ENCODE peak calls at places on chromosomes 13 and 19, in eight cellular contexts. One of them, this sample, is unnamed.

GRCh38 chr19:58559275-58560006 is 1.0 kb upstream of the UBE2M start:
- DNase-seq in BJ: peak
- DNase-seq in psoas muscle: peak
- DNase-seq in EH: peak
- DNase-seq in stimulated activated CD4-positive, alpha-beta T cell treated with anti-CD3 and anti-CD28 coated beads, Interleukin-15, amount 100 ng/mL, for 1 hour: no peak
- DNase-seq in OCI-LY7: peak
- DNase-seq in stimulated activated CD8-positive, alpha-beta memory T cell treated with anti-CD3 and anti-CD28 coated beads, Interleukin-12 subunit alpha, Interleukin-12 subunit beta, amount 100 ng/mL, for 1 hour: peak
- DNase-seq in activated CD8-positive, alpha-beta memory T cell treated with anti-CD3 and anti-CD28 coated beads, Interleukin-2, amount 10 ng/mL, durations not matched to agents 7 days and 5 days: peak
- DNase-seq in this sample: no peak

GRCh38 chr13:24630851-24631341 is 49.3 kb upstream of the ATP12A start:
- DNase-seq in BJ: no peak
- DNase-seq in activated CD8-positive, alpha-beta memory T cell treated with anti-CD3 and anti-CD28 coated beads, Interleukin-2, amount 10 ng/mL, durations not matched to agents 7 days and 5 days: no peak
- DNase-seq in OCI-LY7: no peak
- DNase-seq in EH: peak
- DNase-seq in psoas muscle: no peak
- DNase-seq in stimulated activated CD4-positive, alpha-beta T cell treated with anti-CD3 and anti-CD28 coated beads, Interleukin-15, amount 100 ng/mL, for 1 hour: no peak
- DNase-seq in stimulated activated CD8-positive, alpha-beta memory T cell treated with anti-CD3 and anti-CD28 coated beads, Interleukin-12 subunit alpha, Interleukin-12 subunit beta, amount 100 ng/mL, for 1 hour: no peak
- DNase-seq in this sample: no peak

GRCh38 chr19:45767881-45768643 is 990 bp downstream of the SIX5 start:
- DNase-seq in OCI-LY7: peak
- DNase-seq in EH: peak
- DNase-seq in BJ: no peak
- DNase-seq in stimulated activated CD4-positive, alpha-beta T cell treated with anti-CD3 and anti-CD28 coated beads, Interleukin-15, amount 100 ng/mL, for 1 hour: no peak
- DNase-seq in activated CD8-positive, alpha-beta memory T cell treated with anti-CD3 and anti-CD28 coated beads, Interleukin-2, amount 10 ng/mL, durations not matched to agents 7 days and 5 days: no peak
- DNase-seq in stimulated activated CD8-positive, alpha-beta memory T cell treated with anti-CD3 and anti-CD28 coated beads, Interleukin-12 subunit alpha, Interleukin-12 subunit beta, amount 100 ng/mL, for 1 hour: no peak
- DNase-seq in psoas muscle: peak
- DNase-seq in this sample: no peak

GRCh38 chr19:5680437-5681368 is at the start of the genes HSD11B1L and MICOS13:
- DNase-seq in stimulated activated CD8-positive, alpha-beta memory T cell treated with anti-CD3 and anti-CD28 coated beads, Interleukin-12 subunit alpha, Interleukin-12 subunit beta, amount 100 ng/mL, for 1 hour: peak
- DNase-seq in activated CD8-positive, alpha-beta memory T cell treated with anti-CD3 and anti-CD28 coated beads, Interleukin-2, amount 10 ng/mL, durations not matched to agents 7 days and 5 days: peak
- DNase-seq in BJ: peak
- DNase-seq in EH: peak
- DNase-seq in OCI-LY7: peak
- DNase-seq in stimulated activated CD4-positive, alpha-beta T cell treated with anti-CD3 and anti-CD28 coated beads, Interleukin-15, amount 100 ng/mL, for 1 hour: peak
- DNase-seq in psoas muscle: peak
- DNase-seq in this sample: peak

GRCh38 chr19:10402441-10403038 is 802 bp downstream of the CDC37 start:
- DNase-seq in psoas muscle: peak
- DNase-seq in activated CD8-positive, alpha-beta memory T cell treated with anti-CD3 and anti-CD28 coated beads, Interleukin-2, amount 10 ng/mL, durations not matched to agents 7 days and 5 days: peak
- DNase-seq in OCI-LY7: peak
- DNase-seq in EH: peak
- DNase-seq in stimulated activated CD4-positive, alpha-beta T cell treated with anti-CD3 and anti-CD28 coated beads, Interleukin-15, amount 100 ng/mL, for 1 hour: no peak
- DNase-seq in stimulated activated CD8-positive, alpha-beta memory T cell treated with anti-CD3 and anti-CD28 coated beads, Interleukin-12 subunit alpha, Interleukin-12 subunit beta, amount 100 ng/mL, for 1 hour: no peak
- DNase-seq in BJ: no peak
- DNase-seq in this sample: no peak

GRCh38 chr19:8922591-8922990 is 87.6 kb downstream of the MUC16 start:
- DNase-seq in EH: no peak
- DNase-seq in stimulated activated CD4-positive, alpha-beta T cell treated with anti-CD3 and anti-CD28 coated beads, Interleukin-15, amount 100 ng/mL, for 1 hour: no peak
- DNase-seq in psoas muscle: no peak
- DNase-seq in BJ: no peak
- DNase-seq in stimulated activated CD8-positive, alpha-beta memory T cell treated with anti-CD3 and anti-CD28 coated beads, Interleukin-12 subunit alpha, Interleukin-12 subunit beta, amount 100 ng/mL, for 1 hour: no peak
- DNase-seq in activated CD8-positive, alpha-beta memory T cell treated with anti-CD3 and anti-CD28 coated beads, Interleukin-2, amount 10 ng/mL, durations not matched to agents 7 days and 5 days: no peak
- DNase-seq in OCI-LY7: no peak
- DNase-seq in this sample: no peak

GRCh38 chr13:26254583-26255102 is 714 bp downstream of the CDK8 start:
- DNase-seq in stimulated activated CD8-positive, alpha-beta memory T cell treated with anti-CD3 and anti-CD28 coated beads, Interleukin-12 subunit alpha, Interleukin-12 subunit beta, amount 100 ng/mL, for 1 hour: peak
- DNase-seq in OCI-LY7: peak
- DNase-seq in BJ: peak
- DNase-seq in psoas muscle: peak
- DNase-seq in EH: peak
- DNase-seq in stimulated activated CD4-positive, alpha-beta T cell treated with anti-CD3 and anti-CD28 coated beads, Interleukin-15, amount 100 ng/mL, for 1 hour: peak
- DNase-seq in activated CD8-positive, alpha-beta memory T cell treated with anti-CD3 and anti-CD28 coated beads, Interleukin-2, amount 10 ng/mL, durations not matched to agents 7 days and 5 days: peak
- DNase-seq in this sample: no peak

GRCh38 chr19:48967346-48968178 is 2.5 kb downstream of the FTL start:
- DNase-seq in stimulated activated CD8-positive, alpha-beta memory T cell treated with anti-CD3 and anti-CD28 coated beads, Interleukin-12 subunit alpha, Interleukin-12 subunit beta, amount 100 ng/mL, for 1 hour: no peak
- DNase-seq in EH: peak
- DNase-seq in activated CD8-positive, alpha-beta memory T cell treated with anti-CD3 and anti-CD28 coated beads, Interleukin-2, amount 10 ng/mL, durations not matched to agents 7 days and 5 days: peak
- DNase-seq in OCI-LY7: no peak
- DNase-seq in psoas muscle: peak
- DNase-seq in BJ: no peak
- DNase-seq in stimulated activated CD4-positive, alpha-beta T cell treated with anti-CD3 and anti-CD28 coated beads, Interleukin-15, amount 100 ng/mL, for 1 hour: no peak
- DNase-seq in this sample: no peak

GRCh38 chr19:42276821-42277220 is 7.8 kb downstream of the CIC start:
- DNase-seq in OCI-LY7: no peak
- DNase-seq in EH: peak
- DNase-seq in stimulated activated CD4-positive, alpha-beta T cell treated with anti-CD3 and anti-CD28 coated beads, Interleukin-15, amount 100 ng/mL, for 1 hour: no peak
- DNase-seq in psoas muscle: no peak
- DNase-seq in BJ: no peak
- DNase-seq in activated CD8-positive, alpha-beta memory T cell treated with anti-CD3 and anti-CD28 coated beads, Interleukin-2, amount 10 ng/mL, durations not matched to agents 7 days and 5 days: peak
- DNase-seq in stimulated activated CD8-positive, alpha-beta memory T cell treated with anti-CD3 and anti-CD28 coated beads, Interleukin-12 subunit alpha, Interleukin-12 subunit beta, amount 100 ng/mL, for 1 hour: no peak
- DNase-seq in this sample: no peak

GRCh38 chr13:64333888-64334287 is 2896.2 kb downstream of the PCDH9 start:
- DNase-seq in psoas muscle: no peak
- DNase-seq in activated CD8-positive, alpha-beta memory T cell treated with anti-CD3 and anti-CD28 coated beads, Interleukin-2, amount 10 ng/mL, durations not matched to agents 7 days and 5 days: no peak
- DNase-seq in stimulated activated CD8-positive, alpha-beta memory T cell treated with anti-CD3 and anti-CD28 coated beads, Interleukin-12 subunit alpha, Interleukin-12 subunit beta, amount 100 ng/mL, for 1 hour: no peak
- DNase-seq in OCI-LY7: no peak
- DNase-seq in EH: no peak
- DNase-seq in stimulated activated CD4-positive, alpha-beta T cell treated with anti-CD3 and anti-CD28 coated beads, Interleukin-15, amount 100 ng/mL, for 1 hour: no peak
- DNase-seq in BJ: no peak
- DNase-seq in this sample: no peak

GRCh38 chr13:50512602-50513527 is 330.6 kb downstream of the DLEU7 start:
- DNase-seq in stimulated activated CD8-positive, alpha-beta memory T cell treated with anti-CD3 and anti-CD28 coated beads, Interleukin-12 subunit alpha, Interleukin-12 subunit beta, amount 100 ng/mL, for 1 hour: peak
- DNase-seq in stimulated activated CD4-positive, alpha-beta T cell treated with anti-CD3 and anti-CD28 coated beads, Interleukin-15, amount 100 ng/mL, for 1 hour: no peak
- DNase-seq in psoas muscle: peak
- DNase-seq in activated CD8-positive, alpha-beta memory T cell treated with anti-CD3 and anti-CD28 coated beads, Interleukin-2, amount 10 ng/mL, durations not matched to agents 7 days and 5 days: peak
- DNase-seq in EH: peak
- DNase-seq in BJ: no peak
- DNase-seq in OCI-LY7: peak
- DNase-seq in this sample: no peak

GRCh38 chr13:33678084-33678483 is 139.9 kb upstream of the RFC3 start:
- DNase-seq in EH: no peak
- DNase-seq in stimulated activated CD8-positive, alpha-beta memory T cell treated with anti-CD3 and anti-CD28 coated beads, Interleukin-12 subunit alpha, Interleukin-12 subunit beta, amount 100 ng/mL, for 1 hour: no peak
- DNase-seq in BJ: no peak
- DNase-seq in stimulated activated CD4-positive, alpha-beta T cell treated with anti-CD3 and anti-CD28 coated beads, Interleukin-15, amount 100 ng/mL, for 1 hour: no peak
- DNase-seq in psoas muscle: no peak
- DNase-seq in OCI-LY7: no peak
- DNase-seq in activated CD8-positive, alpha-beta memory T cell treated with anti-CD3 and anti-CD28 coated beads, Interleukin-2, amount 10 ng/mL, durations not matched to agents 7 days and 5 days: no peak
- DNase-seq in this sample: no peak

GRCh38 chr13:29925457-29925856 is 75.0 kb upstream of the UBL3 start:
- DNase-seq in activated CD8-positive, alpha-beta memory T cell treated with anti-CD3 and anti-CD28 coated beads, Interleukin-2, amount 10 ng/mL, durations not matched to agents 7 days and 5 days: no peak
- DNase-seq in stimulated activated CD4-positive, alpha-beta T cell treated with anti-CD3 and anti-CD28 coated beads, Interleukin-15, amount 100 ng/mL, for 1 hour: no peak
- DNase-seq in OCI-LY7: no peak
- DNase-seq in stimulated activated CD8-positive, alpha-beta memory T cell treated with anti-CD3 and anti-CD28 coated beads, Interleukin-12 subunit alpha, Interleukin-12 subunit beta, amount 100 ng/mL, for 1 hour: no peak
- DNase-seq in psoas muscle: peak
- DNase-seq in BJ: no peak
- DNase-seq in EH: peak
- DNase-seq in this sample: no peak

GRCh38 chr19:11288349-11288748 is 7.6 kb upstream of the TSPAN16 start:
- DNase-seq in activated CD8-positive, alpha-beta memory T cell treated with anti-CD3 and anti-CD28 coated beads, Interleukin-2, amount 10 ng/mL, durations not matched to agents 7 days and 5 days: no peak
- DNase-seq in stimulated activated CD4-positive, alpha-beta T cell treated with anti-CD3 and anti-CD28 coated beads, Interleukin-15, amount 100 ng/mL, for 1 hour: no peak
- DNase-seq in psoas muscle: no peak
- DNase-seq in stimulated activated CD8-positive, alpha-beta memory T cell treated with anti-CD3 and anti-CD28 coated beads, Interleukin-12 subunit alpha, Interleukin-12 subunit beta, amount 100 ng/mL, for 1 hour: no peak
- DNase-seq in BJ: no peak
- DNase-seq in EH: peak
- DNase-seq in OCI-LY7: no peak
- DNase-seq in this sample: no peak

GRCh38 chr13:23579072-23579885 is 9.1 kb downstream of the TNFRSF19 start:
- DNase-seq in psoas muscle: peak
- DNase-seq in OCI-LY7: peak
- DNase-seq in stimulated activated CD8-positive, alpha-beta memory T cell treated with anti-CD3 and anti-CD28 coated beads, Interleukin-12 subunit alpha, Interleukin-12 subunit beta, amount 100 ng/mL, for 1 hour: peak
- DNase-seq in stimulated activated CD4-positive, alpha-beta T cell treated with anti-CD3 and anti-CD28 coated beads, Interleukin-15, amount 100 ng/mL, for 1 hour: peak
- DNase-seq in BJ: no peak
- DNase-seq in EH: peak
- DNase-seq in activated CD8-positive, alpha-beta memory T cell treated with anti-CD3 and anti-CD28 coated beads, Interleukin-2, amount 10 ng/mL, durations not matched to agents 7 days and 5 days: peak
- DNase-seq in this sample: no peak

GRCh38 chr19:48558018-48558684 is 6.2 kb downstream of the SULT2B1 start:
- DNase-seq in EH: peak
- DNase-seq in OCI-LY7: no peak
- DNase-seq in psoas muscle: peak
- DNase-seq in activated CD8-positive, alpha-beta memory T cell treated with anti-CD3 and anti-CD28 coated beads, Interleukin-2, amount 10 ng/mL, durations not matched to agents 7 days and 5 days: no peak
- DNase-seq in BJ: no peak
- DNase-seq in stimulated activated CD8-positive, alpha-beta memory T cell treated with anti-CD3 and anti-CD28 coated beads, Interleukin-12 subunit alpha, Interleukin-12 subunit beta, amount 100 ng/mL, for 1 hour: no peak
- DNase-seq in stimulated activated CD4-positive, alpha-beta T cell treated with anti-CD3 and anti-CD28 coated beads, Interleukin-15, amount 100 ng/mL, for 1 hour: no peak
- DNase-seq in this sample: no peak

GRCh38 chr13:26941345-26942174 is 181.0 kb upstream of the GPR12 start:
- DNase-seq in activated CD8-positive, alpha-beta memory T cell treated with anti-CD3 and anti-CD28 coated beads, Interleukin-2, amount 10 ng/mL, durations not matched to agents 7 days and 5 days: no peak
- DNase-seq in stimulated activated CD8-positive, alpha-beta memory T cell treated with anti-CD3 and anti-CD28 coated beads, Interleukin-12 subunit alpha, Interleukin-12 subunit beta, amount 100 ng/mL, for 1 hour: no peak
- DNase-seq in stimulated activated CD4-positive, alpha-beta T cell treated with anti-CD3 and anti-CD28 coated beads, Interleukin-15, amount 100 ng/mL, for 1 hour: no peak
- DNase-seq in OCI-LY7: no peak
- DNase-seq in psoas muscle: no peak
- DNase-seq in EH: peak
- DNase-seq in BJ: peak
- DNase-seq in this sample: no peak

GRCh38 chr13:101127741-101128353 is 288.5 kb downstream of the NALCN start:
- DNase-seq in EH: peak
- DNase-seq in OCI-LY7: peak
- DNase-seq in stimulated activated CD8-positive, alpha-beta memory T cell treated with anti-CD3 and anti-CD28 coated beads, Interleukin-12 subunit alpha, Interleukin-12 subunit beta, amount 100 ng/mL, for 1 hour: no peak
- DNase-seq in BJ: no peak
- DNase-seq in psoas muscle: no peak
- DNase-seq in activated CD8-positive, alpha-beta memory T cell treated with anti-CD3 and anti-CD28 coated beads, Interleukin-2, amount 10 ng/mL, durations not matched to agents 7 days and 5 days: no peak
- DNase-seq in stimulated activated CD4-positive, alpha-beta T cell treated with anti-CD3 and anti-CD28 coated beads, Interleukin-15, amount 100 ng/mL, for 1 hour: no peak
- DNase-seq in this sample: no peak

GRCh38 chr13:43865892-43866291 is 13.6 kb downstream of the CCDC122 start:
- DNase-seq in OCI-LY7: no peak
- DNase-seq in psoas muscle: no peak
- DNase-seq in activated CD8-positive, alpha-beta memory T cell treated with anti-CD3 and anti-CD28 coated beads, Interleukin-2, amount 10 ng/mL, durations not matched to agents 7 days and 5 days: no peak
- DNase-seq in stimulated activated CD8-positive, alpha-beta memory T cell treated with anti-CD3 and anti-CD28 coated beads, Interleukin-12 subunit alpha, Interleukin-12 subunit beta, amount 100 ng/mL, for 1 hour: no peak
- DNase-seq in EH: peak
- DNase-seq in stimulated activated CD4-positive, alpha-beta T cell treated with anti-CD3 and anti-CD28 coated beads, Interleukin-15, amount 100 ng/mL, for 1 hour: no peak
- DNase-seq in BJ: peak
- DNase-seq in this sample: peak